ENCODE peak calls at places on chromosomes 12 and 14, in five cellular contexts. P is OCI-LY7, M is right lobe of liver, H is vagina, Y is A549. K is an unnamed sample. For H3K9me3, the result is how much of the 10 kb centered on the place peaks cover.

GRCh38 chr14:104291123-104292000 is 153.0 kb downstream of the KIF26A start:
- DNase-seq in P (no peak), M (peak), H (no peak), Y (no peak), K (peak)

GRCh38 chr12:131460516-131460915 is 250.4 kb upstream of the SFSWAP start:
- DNase-seq in P (no peak), M (no peak), H (no peak), Y (no peak), K (no peak)

GRCh38 chr12:124700810-124701594 is 133.6 kb upstream of the NCOR2 start:
- DNase-seq in P (no peak), M (no peak), H (no peak), Y (peak), K (no peak)

GRCh38 chr14:29235991-29236390 is 469.4 kb downstream of the FOXG1 start:
- DNase-seq in P (no peak), M (no peak), H (no peak), Y (no peak), K (no peak)

GRCh38 chr12:34401659-34402227 is 379.4 kb downstream of the ALG10 start:
- DNase-seq in P (no peak), M (peak), H (peak), Y (no peak), K (peak)

GRCh38 chr12:28240853-28241252 is 50.6 kb downstream of the CCDC91 start:
- DNase-seq in P (no peak), M (no peak), H (no peak), Y (no peak), K (no peak)

GRCh38 chr12:12267801-12268200 is 957 bp upstream of the LRP6 start:
- DNase-seq in P (no peak), M (no peak), H (no peak), Y (no peak), K (no peak)

GRCh38 chr14:68651652-68652432 is 141.0 kb downstream of the ZFP36L1 start:
- DNase-seq in P (no peak), M (no peak), H (peak), Y (no peak), K (peak)

GRCh38 chr12:106634206-106634605 is 51.4 kb downstream of the RFX4 start:
- DNase-seq in P (no peak), M (no peak), H (no peak), Y (no peak), K (no peak)

GRCh38 chr12:92624236-92624635 is 78.6 kb upstream of the PLEKHG7 start:
- DNase-seq in P (no peak), M (no peak), H (no peak), Y (peak), K (no peak)

GRCh38 chr12:72368719-72369505 is 96.7 kb downstream of the TRHDE start:
- DNase-seq in P (no peak), M (no peak), H (no peak), Y (no peak), K (peak)

GRCh38 chr12:125183187-125184067 is 118.2 kb downstream of the AACS start:
- DNase-seq in P (peak), M (peak), H (no peak), Y (peak), K (peak)

GRCh38 chr12:108483213-108483920 is 31.7 kb upstream of the FICD start:
- DNase-seq in P (no peak), M (no peak), H (no peak), Y (no peak), K (no peak)

GRCh38 chr14:41229824-41230223 is 376.9 kb upstream of the LRFN5 start:
- DNase-seq in P (no peak), M (no peak), H (no peak), Y (no peak), K (no peak)

GRCh38 chr12:41917181-41917580 is 227.5 kb downstream of the GXYLT1 start:
- DNase-seq in P (no peak), M (no peak), H (no peak), Y (no peak), K (no peak)

GRCh38 chr12:76573840-76574373 is 14.3 kb upstream of the OSBPL8 start:
- DNase-seq in P (no peak), M (no peak), H (no peak), Y (no peak), K (no peak)

GRCh38 chr12:113044516-113044915 is 12.0 kb upstream of the DTX1 start:
- DNase-seq in P (no peak), M (no peak), H (no peak), Y (no peak), K (no peak)

GRCh38 chr12:89529738-89530137 is 3.9 kb upstream of the POC1B start:
- DNase-seq in P (peak), M (no peak), H (no peak), Y (peak), K (no peak)

GRCh38 chr12:46959484-46959883 is 119.9 kb upstream of the PCED1B start:
- DNase-seq in P (no peak), M (no peak), H (no peak), Y (peak), K (no peak)

GRCh38 chr12:54419088-54419887 is at the start of gene ITGA5:
- DNase-seq in P (no peak), M (peak), H (no peak), Y (peak), K (peak)

GRCh38 chr14:50303744-50304471 is 8.1 kb downstream of the L2HGDH start:
- DNase-seq in P (no peak), M (peak), H (no peak), Y (no peak), K (peak)

GRCh38 chr12:121820056-121820455 is 16.2 kb downstream of the SETD1B start:
- DNase-seq in P (no peak), M (no peak), H (no peak), Y (no peak), K (no peak)

GRCh38 chr12:122190842-122191668 is 8.1 kb downstream of the LRRC43 start:
- DNase-seq in P (peak), M (peak), H (no peak), Y (peak), K (peak)

GRCh38 chr12:56636118-56636674 is 6.1 kb upstream of the BAZ2A start:
- DNase-seq in P (peak), M (peak), H (no peak), Y (peak), K (peak)

GRCh38 chr12:53200458-53201169 is 6.4 kb downstream of the ITGB7 start:
- DNase-seq in P (peak), M (no peak), H (no peak), Y (no peak), K (no peak)

GRCh38 chr12:53160000-53160399 is 20.5 kb upstream of the ZNF740 start:
- DNase-seq in P (no peak), M (no peak), H (no peak), Y (no peak), K (no peak)

GRCh38 chr14:49995162-49995561 is 102.3 kb downstream of the ARF6 start:
- DNase-seq in P (no peak), M (no peak), H (no peak), Y (no peak), K (no peak)

GRCh38 chr12:103780992-103781391 is 60.0 kb downstream of the NT5DC3 start:
- DNase-seq in P (no peak), M (no peak), H (no peak), Y (no peak), K (no peak)
- H3K27ac ChIP-seq in P (no peak), M (no peak), H (no peak), Y (peak), K (no peak)

GRCh38 chr12:79056775-79057174 is 192.2 kb downstream of the SYT1 start:
- DNase-seq in P (no peak), M (no peak), H (no peak), Y (no peak), K (no peak)
- H3K9me3 ChIP-seq in P (under half), M (under half), H (under half), Y (under half), K (under half)

DNA sequence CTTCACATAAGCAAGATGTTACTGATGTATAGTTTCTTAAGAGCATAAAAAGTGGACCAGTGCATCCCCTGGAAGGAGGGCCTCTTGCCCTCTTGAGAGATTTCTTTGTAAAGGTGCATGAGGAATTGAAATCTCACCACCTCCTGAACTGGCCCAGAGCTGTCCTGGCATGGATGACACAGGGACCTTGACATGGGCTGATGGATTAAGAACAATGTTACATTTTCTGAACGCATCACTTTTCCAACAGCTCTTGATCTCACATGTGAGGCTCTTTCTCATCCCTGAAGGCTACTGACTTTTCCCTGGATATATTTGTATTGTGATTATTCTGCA is 360.4 kb downstream of the RGS6 start:
- DNase-seq in P (no peak), M (no peak), H (no peak), Y (no peak), K (no peak)
- TF ChIP-seq CTCF in P (peak), M (no peak), H (no peak), Y (no peak), K (no peak)

GRCh38 chr14:91786188-91786587 is 54.3 kb upstream of the CATSPERB start:
- DNase-seq in P (no peak), M (no peak), H (no peak), Y (no peak), K (no peak)

GRCh38 chr14:91778217-91778616 is 46.3 kb upstream of the CATSPERB start:
- DNase-seq in P (no peak), M (no peak), H (no peak), Y (no peak), K (no peak)

GRCh38 chr14:91780452-91780851 is 48.6 kb upstream of the CATSPERB start:
- DNase-seq in P (no peak), M (no peak), H (no peak), Y (peak), K (no peak)
- H3K27ac ChIP-seq in P (no peak), M (peak), H (no peak), Y (no peak), K (no peak)

GRCh38 chr12:116397148-116397547 is 119.7 kb upstream of the MED13L start:
- DNase-seq in P (no peak), M (no peak), H (no peak), Y (no peak), K (no peak)
- H3K9me3 ChIP-seq in P (under half), M (under half), H (under half), Y (under half), K (under half)

GRCh38 chr12:16844875-16845274 is 238.9 kb upstream of the LMO3 start:
- DNase-seq in P (no peak), M (no peak), H (no peak), Y (peak), K (no peak)
- TF ChIP-seq CTCF in P (peak), M (no peak), H (no peak), Y (no peak), K (no peak)

GRCh38 chr12:43402431-43402830 is 149.6 kb downstream of the ADAMTS20 start:
- DNase-seq in P (no peak), M (no peak), H (no peak), Y (no peak), K (no peak)

GRCh38 chr12:43406797-43407196 is 145.2 kb downstream of the ADAMTS20 start:
- DNase-seq in P (no peak), M (no peak), H (no peak), Y (no peak), K (no peak)

GRCh38 chr12:43396671-43397070 is 155.3 kb downstream of the ADAMTS20 start:
- DNase-seq in P (no peak), M (no peak), H (no peak), Y (no peak), K (no peak)

DNA sequence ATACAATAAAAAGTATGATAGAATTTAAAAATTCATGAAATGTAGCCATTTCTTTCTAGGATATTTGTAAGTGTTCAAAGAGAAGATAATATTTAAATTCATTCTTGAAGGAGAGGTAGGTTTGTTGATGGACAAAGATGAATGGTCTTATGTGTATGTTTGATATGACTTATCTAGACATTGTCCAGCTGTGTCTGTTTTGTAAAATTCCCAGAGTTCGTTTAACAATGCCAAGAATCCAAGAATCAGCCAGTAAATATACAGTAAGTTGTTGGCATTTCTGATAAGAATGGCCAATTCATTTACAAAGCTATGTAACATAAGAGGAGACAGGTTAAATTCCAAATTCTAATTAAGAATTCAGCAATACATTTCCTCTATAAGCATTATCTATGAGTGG is 150.9 kb downstream of the ADAMTS20 start:
- DNase-seq in P (no peak), M (no peak), H (no peak), Y (no peak), K (no peak)
- H3K27ac ChIP-seq in P (no peak), M (no peak), H (no peak), Y (no peak), K (no peak)